ENCODE peak calls at places on chromosomes 5 and 9, in six cellular contexts. B is GM12891, T is H1, F is K562, J is GM12878, Y is HepG2. K is an unnamed sample.

GRCh38 chr5:95850391-95850894 is 27.9 kb upstream of the GLRX start:
- DNase-seq in T (no peak), J (no peak), Y (peak; percentile 56), B (no peak), F (no peak), K (no peak)

GRCh38 chr5:14034991-14035390 is 90.5 kb upstream of the DNAH5 start:
- DNase-seq in Y (no peak), T (no peak), F (no peak), J (no peak), B (no peak), K (no peak)

GRCh38 chr5:41408676-41409443 is 101.5 kb downstream of the PLCXD3 start:
- DNase-seq in J (no peak), Y (no peak), F (no peak), T (no peak), B (no peak), K (no peak)

GRCh38 chr5:131672791-131673190 is 37.8 kb upstream of the RAPGEF6 start:
- DNase-seq in B (no peak), Y (no peak), T (no peak), F (no peak), J (no peak), K (no peak)

GRCh38 chr9:99826579-99826978 is 4.9 kb downstream of the NR4A3 start:
- DNase-seq in F (no peak), J (no peak), B (no peak), T (no peak), Y (no peak), K (no peak)

GRCh38 chr9:122180633-122181032 is 20.9 kb downstream of the MORN5 start:
- DNase-seq in B (no peak), T (no peak), Y (peak; percentile 60), J (no peak), F (peak; percentile 52), K (no peak)

GRCh38 chr5:174242573-174242972 is 197.1 kb downstream of the NSG2 start:
- DNase-seq in J (no peak), Y (no peak), T (no peak), B (no peak), F (no peak), K (no peak)

GRCh38 chr5:112948455-112948854 is 26.4 kb upstream of the REEP5 start:
- DNase-seq in T (no peak), B (no peak), Y (no peak), F (no peak), J (no peak), K (no peak)

GRCh38 chr9:92877531-92878430 is at the start of gene ZNF484:
- DNase-seq in B (peak; percentile 77), T (peak; percentile 88), J (peak; percentile 96), Y (peak; percentile 96), F (peak; percentile 90), K (peak; percentile 71)
- TF ChIP-seq POLR2A in B (peak; percentile 85), T (no peak), J (peak; percentile 84), Y (peak; percentile 76), F (peak; percentile 90), K (peak; percentile 71)

DNA sequence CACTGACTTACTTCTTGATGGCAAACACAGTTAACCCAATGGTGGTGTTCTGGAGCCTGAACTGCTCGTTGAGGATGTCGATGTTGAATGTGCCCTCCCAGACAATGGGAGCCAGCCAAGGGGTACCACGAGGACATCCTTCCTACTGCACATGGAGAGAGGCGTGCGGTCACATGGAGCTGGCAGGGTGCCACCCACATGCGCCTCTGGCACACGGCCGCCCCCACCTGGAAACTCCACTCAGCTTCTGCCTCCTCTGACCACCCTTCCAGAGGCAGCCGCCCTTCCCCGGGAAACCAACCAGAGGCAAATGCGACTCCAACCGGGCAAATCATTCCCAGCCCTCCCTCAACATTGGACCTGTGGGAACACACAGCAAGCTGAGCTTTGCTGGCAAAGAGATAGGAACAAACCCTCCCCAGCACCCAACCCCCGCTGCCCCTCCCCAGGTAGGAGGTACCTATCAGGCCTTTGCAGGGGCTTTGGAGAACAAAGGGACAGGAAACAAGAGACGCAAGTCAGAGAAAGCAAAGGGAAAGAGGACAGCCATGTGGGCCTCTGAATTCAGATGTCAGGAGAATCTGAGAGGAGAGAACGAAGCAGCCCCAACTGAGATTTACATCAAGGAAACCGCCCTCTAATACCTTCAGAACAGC is 17.5 kb downstream of the ABO start:
- DNase-seq in Y (no peak), B (no peak), T (no peak), J (no peak), F (peak; percentile 47), K (no peak)
- TF ChIP-seq POLR2AphosphoS5 in Y (no peak), B (no peak), T (no peak), J (no peak), F (no peak), K (no peak)

DNA sequence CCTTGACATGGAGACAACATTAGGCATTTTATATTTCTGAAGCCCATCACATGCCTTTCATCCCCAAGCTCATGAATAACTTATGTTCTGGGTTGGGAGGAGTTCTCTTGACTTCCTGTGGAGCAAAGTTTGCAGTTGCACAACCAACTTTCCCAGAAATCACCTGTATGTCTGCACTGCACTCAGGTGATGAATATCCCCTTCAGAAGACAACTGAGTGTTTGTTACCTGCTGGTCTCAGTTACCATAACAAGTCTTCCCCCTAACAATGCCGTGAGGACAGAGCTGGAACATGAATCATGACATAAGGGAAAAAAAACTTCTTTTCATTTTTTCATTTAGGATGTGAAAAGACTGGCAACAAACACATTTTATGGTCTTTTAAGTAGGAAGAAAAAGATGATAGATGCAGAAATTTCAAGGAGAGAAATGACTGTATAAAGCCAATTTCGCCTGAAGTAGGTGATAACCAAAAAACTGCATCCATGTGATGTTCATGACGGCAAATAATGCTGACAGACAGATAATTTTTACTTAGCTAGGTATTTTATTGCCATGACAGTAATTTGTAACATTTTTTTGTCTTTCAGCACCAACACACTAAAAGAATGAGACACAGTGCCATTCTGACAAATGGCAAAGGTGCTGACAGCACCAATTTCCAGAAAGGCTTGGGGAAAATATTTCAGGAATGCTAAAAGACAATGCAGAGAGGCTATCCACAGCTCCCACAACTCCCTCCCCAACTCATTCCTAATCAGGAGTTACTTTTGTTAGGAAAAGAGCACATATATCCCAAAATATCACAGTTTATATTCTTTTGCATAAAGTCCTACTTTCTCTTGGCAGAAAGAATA is 656.2 kb downstream of the PRELID2 start:
- DNase-seq in B (no peak), T (no peak), Y (peak; percentile 0), J (no peak), F (no peak), K (no peak)
- TF ChIP-seq TAF1 in B (no peak), T (no peak), Y (no peak), J (no peak), F (no peak), K (no peak)

DNA sequence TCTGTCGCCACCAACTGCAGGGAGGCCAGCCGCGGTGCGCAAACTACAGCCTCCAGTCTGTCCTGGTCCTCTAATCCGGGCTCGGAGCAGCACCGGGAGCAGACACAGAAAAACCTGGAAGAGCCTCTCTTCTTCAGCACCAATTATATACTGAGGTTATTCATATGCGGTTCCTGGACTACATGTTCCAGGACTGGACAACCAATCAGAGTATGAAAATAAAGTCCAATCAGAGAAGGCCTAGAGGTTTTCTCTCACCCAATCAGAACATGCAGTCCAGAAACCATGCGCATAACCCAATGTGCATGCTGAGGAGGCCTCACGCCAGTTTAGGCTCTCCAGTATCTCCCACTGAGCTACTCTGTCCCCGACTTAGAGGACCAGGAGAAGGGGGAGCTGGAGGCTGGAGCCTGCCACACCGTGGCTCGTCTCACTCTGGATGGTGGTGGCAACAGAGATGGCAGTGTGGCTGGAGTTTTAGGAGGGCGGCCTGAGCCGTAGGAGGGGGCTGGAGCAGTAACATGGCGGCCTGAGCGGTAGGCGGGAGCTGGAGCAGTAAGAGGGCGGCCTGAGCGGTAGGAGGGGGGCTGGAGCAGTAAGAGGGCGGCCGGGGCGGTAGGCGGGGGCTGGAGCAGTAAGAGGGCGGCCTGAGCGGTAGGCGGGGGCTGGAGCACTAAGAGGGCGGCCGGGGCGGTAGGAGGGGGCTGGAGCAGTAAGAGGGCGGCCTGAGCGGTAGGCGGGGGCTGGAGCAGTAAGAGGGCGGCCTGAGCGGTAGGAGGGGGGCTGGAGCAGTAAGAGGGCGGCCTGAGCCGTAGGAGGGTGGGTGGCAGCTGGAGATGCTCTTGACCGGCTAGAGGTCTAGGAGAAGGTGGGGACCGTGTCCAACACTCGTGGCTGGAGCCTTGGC is 20.4 kb upstream of the TRIM52 start:
- DNase-seq in Y (peak; percentile 46), F (peak; percentile 82), B (no peak), J (no peak), T (peak; percentile 85), K (no peak)
- TF ChIP-seq POLR2A in Y (peak; percentile 40), F (peak; percentile 98), B (no peak), J (no peak), T (peak; percentile 87), K (no peak)

GRCh38 chr9:137554349-137554748 is 2.7 kb downstream of the MRPL41 start:
- DNase-seq in T (no peak), J (no peak), Y (no peak), F (no peak), B (no peak), K (no peak)

GRCh38 chr9:137551656-137552534 is at the start of gene MRPL41:
- DNase-seq in J (peak; percentile 45), B (peak; percentile 99), F (peak; percentile 94), T (peak; percentile 93), Y (peak; percentile 84), K (peak; percentile 98)

GRCh38 chr9:137550241-137550621 is at the start of gene PNPLA7:
- DNase-seq in J (no peak), T (peak; percentile 81), B (peak; percentile 53), F (peak; percentile 70), Y (peak; percentile 70), K (peak; percentile 55)

GRCh38 chr9:137547687-137548543 is 2.3 kb downstream of the PNPLA7 start:
- DNase-seq in Y (no peak), J (no peak), B (no peak), T (no peak), F (no peak), K (no peak)

GRCh38 chr9:137550958-137551655 is 572 bp upstream of the MRPL41 start:
- DNase-seq in Y (peak; percentile 80), T (peak; percentile 92), F (peak; percentile 90), J (no peak), B (peak; percentile 79), K (peak; percentile 80)
- TF ChIP-seq POLR2AphosphoS5 in Y (no peak), T (no peak), F (no peak), J (no peak), B (no peak), K (no peak)